ENCODE peak calls at places on chromosome 19, in eight cellular contexts. G, U, D, Z, R, L, Y and O are unnamed samples.
A peak's percentile ranks its signal among the peaks of the same experiment; 100 is the strongest.

GRCh38 chr19:32195706-32196610 is 149.5 kb upstream of the ZNF507 start:
- DNase-seq in R (no peak), L (peak; percentile 28), U (no peak), G (no peak), Y (no peak), D (no peak), Z (no peak), O (no peak)

GRCh38 chr19:48812094-48812929 is 1.5 kb upstream of the BCAT2 start:
- DNase-seq in R (peak; percentile 37), Z (peak; percentile 96), Y (no peak), G (peak; percentile 60), D (peak; percentile 66), U (peak; percentile 58), L (peak; percentile 97), O (no peak)

GRCh38 chr19:48169585-48169973 is 565 bp downstream of the LIG1 start:
- DNase-seq in L (peak; percentile 76), U (peak; percentile 71), R (peak; percentile 45), Z (peak; percentile 85), D (peak; percentile 79), Y (peak; percentile 29), G (peak; percentile 66), O (peak; percentile 48)

GRCh38 chr19:58385313-58386165 is 1.5 kb upstream of the RPS5 start:
- DNase-seq in Y (no peak), D (no peak), G (no peak), R (no peak), Z (peak; percentile 57), U (no peak), L (no peak), O (no peak)

GRCh38 chr19:55370305-55370988 is at the start of gene IL11:
- DNase-seq in G (peak; percentile 43), R (no peak), Z (no peak), D (peak; percentile 65), U (no peak), Y (no peak), L (no peak), O (no peak)

GRCh38 chr19:18675779-18676178 is 7.7 kb upstream of the CRTC1 start:
- DNase-seq in U (peak; percentile 40), L (no peak), Y (no peak), Z (no peak), G (no peak), R (no peak), D (no peak), O (no peak)

GRCh38 chr19:48290923-48291700 is 21.2 kb downstream of the ZNF114 start:
- DNase-seq in G (peak; percentile 91), L (peak; percentile 85), D (peak; percentile 91), U (peak; percentile 85), R (no peak), Z (peak; percentile 91), Y (no peak), O (no peak)

GRCh38 chr19:43519436-43520088 is 7.4 kb downstream of the ETHE1 start:
- DNase-seq in D (peak; percentile 81), Z (peak; percentile 87), R (peak; percentile 72), U (peak; percentile 92), L (peak; percentile 77), Y (peak; percentile 94), G (peak; percentile 93), O (peak; percentile 98)

GRCh38 chr19:55156202-55157063 is 1.1 kb downstream of the TNNI3 start:
- DNase-seq in Y (no peak), U (peak; percentile 40), Z (peak; percentile 81), D (peak; percentile 90), G (peak; percentile 55), R (peak; percentile 64), L (no peak), O (no peak)

GRCh38 chr19:17289489-17289888 is 7.8 kb downstream of the ANKLE1 start:
- DNase-seq in Z (peak; percentile 79), G (peak; percentile 91), L (no peak), Y (peak; percentile 76), R (no peak), U (peak; percentile 93), D (peak; percentile 89), O (no peak)

GRCh38 chr19:9857920-9858746 is 23.0 kb downstream of the PIN1 start:
- DNase-seq in U (no peak), L (no peak), Y (no peak), Z (no peak), R (no peak), G (no peak), D (no peak), O (no peak)

GRCh38 chr19:679418-680286 is 3.5 kb downstream of the FSTL3 start:
- DNase-seq in U (peak; percentile 88), D (peak; percentile 59), L (peak; percentile 92), Y (peak; percentile 48), Z (peak; percentile 85), G (peak; percentile 86), R (no peak), O (no peak)

GRCh38 chr19:680287-681028 is 4.3 kb downstream of the FSTL3 start:
- DNase-seq in R (peak; percentile 93), D (peak; percentile 71), L (peak; percentile 100), Z (peak; percentile 100), Y (peak; percentile 97), U (peak; percentile 99), G (peak; percentile 98), O (peak; percentile 92)

GRCh38 chr19:682678-683320 is 6.6 kb downstream of the FSTL3 start:
- DNase-seq in G (no peak), U (no peak), D (no peak), L (no peak), Y (no peak), R (no peak), Z (no peak), O (no peak)

GRCh38 chr19:681638-682037 is 5.4 kb downstream of the FSTL3 start:
- DNase-seq in U (no peak), G (no peak), Y (no peak), R (no peak), D (no peak), Z (no peak), L (no peak), O (no peak)

DNA sequence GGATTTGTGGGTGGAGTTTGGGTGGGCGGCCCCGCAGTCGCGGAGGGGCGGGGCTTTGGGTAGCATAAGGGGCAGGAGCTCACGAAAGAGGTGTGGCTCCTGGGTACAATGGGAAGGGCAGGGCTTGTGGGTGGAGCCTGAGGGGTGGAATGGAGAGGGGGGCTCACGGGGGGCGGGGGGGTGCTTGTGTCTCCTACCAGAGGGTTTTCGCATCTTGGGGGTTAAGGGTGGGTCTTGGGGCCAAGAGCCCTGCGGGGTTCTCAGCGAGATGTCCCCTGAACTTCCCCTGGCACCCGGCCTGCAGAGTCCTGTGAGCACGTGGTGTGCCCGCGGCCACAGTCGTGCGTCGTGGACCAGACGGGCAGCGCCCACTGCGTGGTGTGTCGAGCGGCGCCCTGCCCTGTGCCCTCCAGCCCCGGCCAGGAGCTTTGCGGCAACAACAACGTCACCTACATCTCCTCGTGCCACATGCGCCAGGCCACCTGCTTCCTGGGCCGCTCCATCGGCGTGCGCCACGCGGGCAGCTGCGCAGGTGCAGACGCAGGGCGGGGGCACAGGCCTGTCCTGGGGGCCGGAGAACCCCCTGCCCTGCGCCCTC is 4.9 kb downstream of the FSTL3 start:
- DNase-seq in U (no peak), G (no peak), R (no peak), Y (no peak), Z (peak; percentile 97), D (no peak), L (no peak), O (no peak)
- H3K4me3 ChIP-seq in U (peak overlapping the region; percentile 60), G (peak overlapping the region; percentile 18), R (peak overlapping the region; percentile 76), Y (no peak overlapping the region), Z (peak overlapping the region; percentile 82), D (no peak overlapping the region), L (peak overlapping the region; percentile 37), O (no peak overlapping the region)

GRCh38 chr19:1093330-1093729 is 1.8 kb downstream of the POLR2E start:
- DNase-seq in D (no peak), G (no peak), Z (no peak), L (no peak), R (no peak), Y (no peak), U (no peak), O (no peak)
- H3K4me3 ChIP-seq in D (no peak overlapping the region), G (peak overlapping the region; percentile 87), Z (peak overlapping the region; percentile 78), L (no peak overlapping the region), R (peak overlapping the region; percentile 99), Y (peak overlapping the region; percentile 85), U (peak overlapping the region; percentile 90), O (no peak overlapping the region)

GRCh38 chr19:41877490-41877876 is 404 bp downstream of the CD79A start:
- DNase-seq in D (no peak), Z (no peak), R (no peak), Y (no peak), L (no peak), U (no peak), G (no peak), O (no peak)
- H3K4me3 ChIP-seq in D (no peak overlapping the region), Z (no peak overlapping the region), R (no peak overlapping the region), Y (no peak overlapping the region), L (no peak overlapping the region), U (no peak overlapping the region), G (no peak overlapping the region), O (no peak overlapping the region)

GRCh38 chr19:47013041-47013517 is 6.6 kb upstream of the NPAS1 start:
- DNase-seq in G (peak; percentile 73), L (peak; percentile 87), R (peak; percentile 56), D (no peak), Y (peak; percentile 23), Z (peak; percentile 90), U (peak; percentile 73), O (no peak)

GRCh38 chr19:47012620-47013019 is 7.0 kb upstream of the NPAS1 start:
- DNase-seq in Y (no peak), U (no peak), D (no peak), R (no peak), Z (no peak), G (no peak), L (no peak), O (no peak)
- H3K4me3 ChIP-seq in Y (no peak overlapping the region), U (no peak overlapping the region), D (no peak overlapping the region), R (peak overlapping the region; percentile 56), Z (no peak overlapping the region), G (no peak overlapping the region), L (no peak overlapping the region), O (no peak overlapping the region)

GRCh38 chr19:33376423-33376822 is 2.9 kb downstream of the CEBPG start:
- DNase-seq in R (peak; percentile 45), G (peak; percentile 91), U (peak; percentile 84), D (peak; percentile 81), L (peak; percentile 74), Y (no peak), Z (peak; percentile 85), O (peak; percentile 55)

GRCh38 chr19:33373701-33374405 is at the start of gene CEBPG:
- DNase-seq in U (peak; percentile 56), L (peak; percentile 80), G (peak; percentile 69), R (no peak), Z (peak; percentile 87), Y (no peak), D (peak; percentile 93), O (no peak)

GRCh38 chr19:33374406-33374703 is 846 bp downstream of the CEBPG start:
- DNase-seq in Y (no peak), R (no peak), D (no peak), L (no peak), U (no peak), Z (peak; percentile 56), G (peak; percentile 53), O (no peak)

GRCh38 chr19:33375760-33376159 is 2.3 kb downstream of the CEBPG start:
- DNase-seq in U (peak; percentile 53), Z (no peak), G (peak; percentile 64), R (peak; percentile 46), Y (no peak), L (no peak), D (no peak), O (no peak)

GRCh38 chr19:33375156-33375744 is 1.7 kb downstream of the CEBPG start:
- DNase-seq in Y (no peak), L (no peak), D (no peak), G (no peak), R (no peak), Z (no peak), U (no peak), O (no peak)
- H3K4me3 ChIP-seq in Y (peak overlapping the region; percentile 94), L (peak overlapping the region; percentile 76), D (peak overlapping the region; percentile 65), G (peak overlapping the region; percentile 97), R (peak overlapping the region; percentile 89), Z (peak overlapping the region; percentile 87), U (peak overlapping the region; percentile 70), O (peak overlapping the region; percentile 78)

GRCh38 chr19:13026478-13026999 is 31.3 kb downstream of the NFIX start:
- DNase-seq in L (peak; percentile 71), R (peak; percentile 96), Y (no peak), D (no peak), G (peak; percentile 57), Z (no peak), U (peak; percentile 40), O (no peak)
- H3K4me3 ChIP-seq in L (peak overlapping the region; percentile 51), R (peak overlapping the region; percentile 55), Y (peak overlapping the region; percentile 65), D (no peak overlapping the region), G (peak overlapping the region; percentile 86), Z (peak overlapping the region; percentile 64), U (peak overlapping the region; percentile 51), O (peak overlapping the region; percentile 63)